ENCODE peak calls at places on chromosomes 6 and 20, in five cellular contexts. U is ELR; X is astrocyte of the spinal cord; C is Caki2; A is activated naive CD8-positive, alpha-beta T cell treated with anti-CD3 and anti-CD28 coated beads, Interleukin-2, amount 50 U/mL, for 24 hours. J is an unnamed sample.

GRCh38 chr6:31203345-31203979 is 33.0 kb upstream of the POU5F1 start:
- DNase-seq in C (peak), A (peak), U (peak), X (no peak), J (peak)

GRCh38 chr20:38094373-38094775 is 60.8 kb downstream of the RPRD1B start:
- DNase-seq in C (no peak), X (peak), U (peak), A (peak), J (peak)

GRCh38 chr20:53778041-53778516 is 184.4 kb upstream of the ZNF217 start:
- DNase-seq in C (no peak), A (no peak), U (no peak), X (no peak), J (no peak)

GRCh38 chr6:99933129-99933528 is 60.9 kb downstream of the MCHR2 start:
- DNase-seq in A (no peak), X (peak), U (peak), C (no peak), J (no peak)

GRCh38 chr6:24357336-24358218 is at the start of gene DCDC2:
- DNase-seq in A (peak), X (no peak), U (peak), C (peak), J (no peak)

GRCh38 chr20:51955756-51956155 is 153.4 kb upstream of the SALL4 start:
- DNase-seq in U (peak), X (peak), C (peak), A (no peak), J (no peak)

GRCh38 chr6:156423075-156423474 is 354.1 kb upstream of the ARID1B start:
- DNase-seq in C (no peak), U (no peak), A (no peak), X (peak), J (no peak)

GRCh38 chr20:36487069-36487468 is 54.2 kb upstream of the MYL9 start:
- DNase-seq in A (no peak), C (no peak), U (no peak), X (no peak), J (no peak)

GRCh38 chr6:73157870-73158269 is 67.4 kb downstream of the KHDC1L start:
- DNase-seq in A (no peak), C (no peak), U (no peak), X (no peak), J (no peak)